ENCODE peak calls at places on chromosomes 11 and 22, in four cellular contexts. One of them, this sample, is unnamed.

GRCh38 chr11:15113381-15113780 is 1.3 kb upstream of the INSC start:
- DNase-seq in gastrocnemius medialis: no peak
- DNase-seq in IMR-90: no peak
- DNase-seq in A549: no peak
- DNase-seq in this sample: no peak

GRCh38 chr22:17576475-17576874 is 13.2 kb downstream of the SLC25A18 start:
- DNase-seq in gastrocnemius medialis: no peak
- DNase-seq in IMR-90: peak
- DNase-seq in A549: no peak
- DNase-seq in this sample: no peak

GRCh38 chr11:11860103-11860979 is 18.6 kb downstream of the USP47 start:
- DNase-seq in gastrocnemius medialis: no peak
- DNase-seq in IMR-90: peak
- DNase-seq in A549: no peak
- DNase-seq in this sample: no peak

GRCh38 chr11:71333473-71333872 is 81.1 kb upstream of the SHANK2 start:
- DNase-seq in gastrocnemius medialis: no peak
- DNase-seq in IMR-90: no peak
- DNase-seq in A549: no peak
- DNase-seq in this sample: no peak

GRCh38 chr11:61707574-61707973 is 27.4 kb downstream of the DAGLA start:
- DNase-seq in gastrocnemius medialis: no peak
- DNase-seq in IMR-90: no peak
- DNase-seq in A549: no peak
- DNase-seq in this sample: no peak

GRCh38 chr22:20656902-20657836 is 116.7 kb upstream of the SERPIND1 start:
- DNase-seq in gastrocnemius medialis: no peak
- DNase-seq in IMR-90: peak
- DNase-seq in A549: peak
- DNase-seq in this sample: no peak

GRCh38 chr22:47352920-47353700 is 590.7 kb downstream of the TBC1D22A start:
- DNase-seq in gastrocnemius medialis: no peak
- DNase-seq in IMR-90: no peak
- DNase-seq in A549: no peak
- DNase-seq in this sample: no peak

GRCh38 chr11:30107899-30108298 is 91.1 kb upstream of the KCNA4 start:
- DNase-seq in gastrocnemius medialis: no peak
- DNase-seq in IMR-90: peak
- DNase-seq in A549: peak
- DNase-seq in this sample: no peak

GRCh38 chr22:42439821-42440674 is 7.8 kb upstream of the NFAM1 start:
- DNase-seq in gastrocnemius medialis: no peak
- DNase-seq in IMR-90: peak
- DNase-seq in A549: no peak
- DNase-seq in this sample: no peak

GRCh38 chr11:27253200-27253599 is 109.8 kb downstream of the CCDC34 start:
- DNase-seq in gastrocnemius medialis: no peak
- DNase-seq in IMR-90: no peak
- DNase-seq in A549: no peak
- DNase-seq in this sample: no peak

GRCh38 chr11:16341853-16342252 is 14.5 kb downstream of the SOX6 start:
- DNase-seq in gastrocnemius medialis: no peak
- DNase-seq in IMR-90: no peak
- DNase-seq in A549: no peak
- DNase-seq in this sample: no peak

GRCh38 chr11:123616505-123617198 is 37.8 kb downstream of the SCN3B start:
- DNase-seq in gastrocnemius medialis: peak
- DNase-seq in IMR-90: peak
- DNase-seq in A549: no peak
- DNase-seq in this sample: no peak

GRCh38 chr11:89477175-89477574 is 14.0 kb downstream of the NOX4 start:
- DNase-seq in gastrocnemius medialis: no peak
- DNase-seq in IMR-90: no peak
- DNase-seq in A549: peak
- DNase-seq in this sample: no peak
- TF ChIP-seq POLR2A in gastrocnemius medialis: no peak
- TF ChIP-seq POLR2A in IMR-90: no peak
- TF ChIP-seq POLR2A in A549: no peak
- TF ChIP-seq POLR2A in this sample: no peak

DNA sequence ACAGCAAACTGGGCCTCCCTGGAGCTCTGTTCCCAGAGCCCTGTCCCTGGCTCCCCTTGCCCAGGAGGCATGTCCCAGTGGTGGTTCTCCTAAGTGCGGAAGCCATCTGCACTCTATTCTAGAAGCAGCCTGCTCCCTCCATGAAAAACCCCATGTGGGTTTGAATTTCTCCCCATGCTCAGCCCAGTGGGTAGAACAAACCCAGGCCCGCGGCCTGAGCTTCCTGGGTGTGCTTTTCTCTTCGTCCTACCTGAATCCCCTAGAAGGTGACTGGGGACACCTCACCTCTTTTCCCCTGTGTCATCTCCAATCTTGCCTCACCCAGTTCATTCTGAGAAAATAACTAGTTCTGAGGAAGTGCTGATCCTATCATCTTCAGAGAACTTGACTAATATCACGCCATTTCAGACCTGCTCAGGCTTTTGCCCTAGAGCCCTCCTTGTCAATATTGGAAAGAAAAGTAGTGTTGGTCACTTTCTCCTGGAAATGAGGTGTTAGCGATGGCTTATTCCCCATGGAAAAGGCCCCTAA is 15.9 kb downstream of the IL10RA start:
- DNase-seq in gastrocnemius medialis: no peak
- DNase-seq in IMR-90: no peak
- DNase-seq in A549: no peak
- DNase-seq in this sample: no peak
- TF ChIP-seq POLR2A in gastrocnemius medialis: no peak
- TF ChIP-seq POLR2A in IMR-90: no peak
- TF ChIP-seq POLR2A in A549: no peak
- TF ChIP-seq POLR2A in this sample: no peak

GRCh38 chr11:91730071-91730470 is 494.5 kb upstream of the FAT3 start:
- DNase-seq in gastrocnemius medialis: no peak
- DNase-seq in IMR-90: no peak
- DNase-seq in A549: no peak
- DNase-seq in this sample: no peak
- TF ChIP-seq POLR2A in gastrocnemius medialis: no peak
- TF ChIP-seq POLR2A in IMR-90: no peak
- TF ChIP-seq POLR2A in A549: no peak
- TF ChIP-seq POLR2A in this sample: no peak

GRCh38 chr22:36571991-36572390 is 43.0 kb upstream of the EIF3D start:
- DNase-seq in gastrocnemius medialis: no peak
- DNase-seq in IMR-90: no peak
- DNase-seq in A549: peak
- DNase-seq in this sample: no peak

GRCh38 chr22:36573815-36574350 is 44.9 kb upstream of the EIF3D start:
- DNase-seq in gastrocnemius medialis: no peak
- DNase-seq in IMR-90: no peak
- DNase-seq in A549: no peak
- DNase-seq in this sample: no peak

GRCh38 chr22:36566720-36567119 is 37.8 kb upstream of the EIF3D start:
- DNase-seq in gastrocnemius medialis: no peak
- DNase-seq in IMR-90: no peak
- DNase-seq in A549: no peak
- DNase-seq in this sample: no peak

GRCh38 chr22:36568846-36569245 is 39.9 kb upstream of the EIF3D start:
- DNase-seq in gastrocnemius medialis: no peak
- DNase-seq in IMR-90: no peak
- DNase-seq in A549: no peak
- DNase-seq in this sample: no peak

DNA sequence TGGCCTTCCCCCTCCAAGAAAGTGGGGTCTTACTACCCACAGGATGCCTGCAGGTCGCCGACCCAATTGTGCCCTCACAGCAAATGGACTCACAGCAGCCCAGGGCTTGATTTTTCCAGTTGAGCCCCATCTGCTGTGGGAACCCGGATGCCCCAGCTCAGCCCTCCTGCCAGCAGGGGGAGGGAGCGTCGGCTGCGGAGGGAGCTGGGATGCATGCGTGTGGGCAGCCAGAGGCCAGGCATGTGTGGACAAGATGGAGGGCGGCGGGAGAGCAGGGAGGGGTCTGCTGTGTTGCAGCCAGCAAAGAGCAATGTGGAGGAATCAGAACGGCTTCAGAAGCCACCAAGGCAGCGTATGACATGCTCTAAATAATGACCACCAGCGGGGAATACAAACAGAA is 41.0 kb upstream of the EIF3D start:
- DNase-seq in gastrocnemius medialis: no peak
- DNase-seq in IMR-90: peak
- DNase-seq in A549: peak
- DNase-seq in this sample: no peak
- TF ChIP-seq POLR2A in gastrocnemius medialis: no peak
- TF ChIP-seq POLR2A in IMR-90: no peak
- TF ChIP-seq POLR2A in A549: no peak
- TF ChIP-seq POLR2A in this sample: no peak

DNA sequence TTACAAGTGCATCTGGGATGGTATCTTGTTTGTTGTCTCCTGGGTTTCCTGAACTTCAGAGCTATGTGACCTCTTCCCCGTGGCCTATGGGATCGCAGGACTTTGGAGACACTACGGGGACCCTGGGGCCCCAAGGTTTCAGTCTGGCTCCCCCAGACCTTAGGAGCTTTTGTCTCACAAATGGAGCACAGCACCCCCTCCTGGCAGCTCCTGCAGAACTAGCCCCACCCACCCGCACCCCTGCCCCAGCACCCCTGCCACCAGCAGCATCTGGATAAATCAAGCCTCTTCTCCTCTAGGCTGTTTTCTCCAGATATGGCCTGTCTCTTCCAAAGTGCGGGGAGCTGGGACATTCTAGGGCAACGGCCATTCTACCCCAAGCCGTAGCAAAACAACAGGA is 10.4 kb downstream of the RCOR2 start:
- DNase-seq in gastrocnemius medialis: no peak
- DNase-seq in IMR-90: peak
- DNase-seq in A549: no peak
- DNase-seq in this sample: no peak
- TF ChIP-seq POLR2A in gastrocnemius medialis: no peak
- TF ChIP-seq POLR2A in IMR-90: no peak
- TF ChIP-seq POLR2A in A549: no peak
- TF ChIP-seq POLR2A in this sample: no peak

GRCh38 chr11:129992161-129992944 is 10.3 kb downstream of the PRDM10 start:
- DNase-seq in gastrocnemius medialis: peak
- DNase-seq in IMR-90: peak
- DNase-seq in A549: peak
- DNase-seq in this sample: no peak
- TF ChIP-seq POLR2A in gastrocnemius medialis: no peak
- TF ChIP-seq POLR2A in IMR-90: no peak
- TF ChIP-seq POLR2A in A549: no peak
- TF ChIP-seq POLR2A in this sample: no peak

GRCh38 chr22:37752189-37753061 is 55.3 kb upstream of the GCAT start:
- DNase-seq in gastrocnemius medialis: peak
- DNase-seq in IMR-90: peak
- DNase-seq in A549: peak
- DNase-seq in this sample: peak
- TF ChIP-seq POLR2A in gastrocnemius medialis: no peak
- TF ChIP-seq POLR2A in IMR-90: no peak
- TF ChIP-seq POLR2A in A549: no peak
- TF ChIP-seq POLR2A in this sample: no peak

DNA sequence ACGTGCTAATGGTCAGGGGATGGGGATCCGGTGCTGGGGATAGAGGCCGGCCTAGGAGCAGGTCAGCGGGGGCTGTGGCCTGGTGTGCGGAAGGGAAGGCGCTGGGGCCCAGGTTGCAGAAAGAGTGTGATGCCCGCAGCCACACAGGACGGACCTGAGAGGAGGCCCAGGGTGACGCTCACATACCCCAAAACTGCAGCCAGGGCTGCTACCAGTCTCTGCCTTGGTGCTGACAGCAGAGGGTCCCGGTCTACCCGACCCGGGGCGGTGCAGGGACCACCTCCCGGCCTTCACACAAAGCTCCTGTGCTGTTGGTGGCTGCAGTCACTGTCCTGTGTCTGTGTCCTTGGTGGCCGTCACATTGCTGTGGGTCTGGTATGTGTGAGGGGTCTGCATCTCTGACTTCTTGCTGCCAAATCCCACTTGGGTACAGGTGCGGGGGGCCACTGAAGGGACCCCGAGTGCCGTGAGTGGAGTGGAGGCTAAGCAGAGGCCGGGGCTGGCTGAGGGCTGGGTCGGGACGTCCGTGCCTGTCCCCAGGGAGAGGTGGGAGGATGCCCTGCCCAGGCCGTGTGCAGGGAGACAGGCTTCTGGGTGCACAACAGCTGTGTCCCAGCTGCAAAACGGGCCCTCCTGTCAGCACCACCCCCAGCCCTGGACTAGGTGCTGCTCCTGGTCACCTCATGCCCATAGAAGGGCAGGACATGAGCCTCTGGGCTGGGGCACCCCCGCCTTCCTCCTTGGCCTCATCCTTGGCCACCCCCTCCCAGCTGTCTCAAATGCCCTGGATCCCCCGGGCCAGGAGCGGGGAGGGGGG is 1.5 kb downstream of the LSP1 start:
- DNase-seq in gastrocnemius medialis: peak
- DNase-seq in IMR-90: no peak
- DNase-seq in A549: no peak
- DNase-seq in this sample: no peak
- TF ChIP-seq POLR2A in gastrocnemius medialis: no peak
- TF ChIP-seq POLR2A in IMR-90: no peak
- TF ChIP-seq POLR2A in A549: no peak
- TF ChIP-seq POLR2A in this sample: no peak